ENCODE peak calls at places on chromosomes 16 and 17, in seven cellular contexts. D is breast epithelium; V is body of pancreas; O is lower lobe of right lung; L is BE2C; X is CD8-positive, alpha-beta T cell; S is cardiac muscle cell. J is an unnamed sample. For H3K36me3, the result is how much of the 10 kb centered on the place peaks cover.

GRCh38 chr17:7632492-7632894 is 2.6 kb downstream of the SHBG start:
- DNase-seq in V (peak), L (peak), O (peak), X (no peak), S (peak), D (no peak), J (no peak)

GRCh38 chr16:57191056-57191536 is 5.0 kb downstream of the RSPRY1 start:
- DNase-seq in D (no peak), L (no peak), O (no peak), S (no peak), X (no peak), V (no peak), J (no peak)

GRCh38 chr17:41785876-41786226 is 660 bp downstream of the JUP start:
- DNase-seq in V (peak), L (no peak), S (peak), X (no peak), D (peak), O (peak), J (no peak)

GRCh38 chr16:3971261-3971660 is 90.7 kb upstream of the CREBBP start:
- DNase-seq in L (no peak), X (no peak), D (no peak), S (no peak), O (peak), V (no peak), J (no peak)

GRCh38 chr16:56365552-56365951 is 59.8 kb downstream of the AMFR start:
- DNase-seq in D (no peak), L (no peak), X (no peak), V (no peak), S (no peak), O (no peak), J (no peak)

GRCh38 chr17:66200685-66201092 is 8.8 kb upstream of the CEP112 start:
- DNase-seq in S (peak), O (no peak), L (peak), X (peak), V (peak), D (no peak), J (peak)

GRCh38 chr17:78159575-78160158 is 8.7 kb upstream of the SYNGR2 start:
- DNase-seq in V (no peak), O (no peak), D (no peak), L (no peak), X (no peak), S (no peak), J (no peak)

GRCh38 chr16:30184430-30185140 is 1.2 kb downstream of the CORO1A start:
- DNase-seq in D (no peak), X (peak), L (peak), V (peak), S (no peak), O (peak), J (peak)

GRCh38 chr16:31477220-31478216 is 5.4 kb upstream of the SLC5A2 start:
- DNase-seq in S (peak), V (peak), O (peak), D (peak), L (no peak), X (no peak), J (peak)

GRCh38 chr16:66660422-66661209 is 35.9 kb downstream of the CMTM4 start:
- DNase-seq in X (no peak), D (no peak), O (peak), S (peak), L (peak), V (peak), J (no peak)

GRCh38 chr17:35010093-35010492 is 29.8 kb downstream of the LIG3 start:
- DNase-seq in L (no peak), O (no peak), V (no peak), D (no peak), S (no peak), X (no peak), J (no peak)

GRCh38 chr17:78185981-78186688 is 717 bp downstream of the TK1 start:
- DNase-seq in S (no peak), X (no peak), D (no peak), V (peak), L (no peak), O (peak), J (peak)

GRCh38 chr17:1786708-1787107 is 24.8 kb downstream of the SERPINF1 start:
- DNase-seq in L (no peak), O (peak), X (no peak), V (no peak), D (no peak), S (no peak), J (no peak)

GRCh38 chr17:1783834-1784611 is 22.2 kb downstream of the SERPINF1 start:
- DNase-seq in D (no peak), S (peak), V (peak), X (no peak), L (peak), O (peak), J (peak)

GRCh38 chr17:1785925-1786324 is 24.1 kb downstream of the SERPINF1 start:
- DNase-seq in D (no peak), S (no peak), X (no peak), O (peak), V (no peak), L (no peak), J (no peak)

GRCh38 chr17:1782171-1782567 is 20.3 kb downstream of the SERPINF1 start:
- DNase-seq in L (no peak), V (no peak), D (no peak), O (peak), X (no peak), S (no peak), J (no peak)

DNA sequence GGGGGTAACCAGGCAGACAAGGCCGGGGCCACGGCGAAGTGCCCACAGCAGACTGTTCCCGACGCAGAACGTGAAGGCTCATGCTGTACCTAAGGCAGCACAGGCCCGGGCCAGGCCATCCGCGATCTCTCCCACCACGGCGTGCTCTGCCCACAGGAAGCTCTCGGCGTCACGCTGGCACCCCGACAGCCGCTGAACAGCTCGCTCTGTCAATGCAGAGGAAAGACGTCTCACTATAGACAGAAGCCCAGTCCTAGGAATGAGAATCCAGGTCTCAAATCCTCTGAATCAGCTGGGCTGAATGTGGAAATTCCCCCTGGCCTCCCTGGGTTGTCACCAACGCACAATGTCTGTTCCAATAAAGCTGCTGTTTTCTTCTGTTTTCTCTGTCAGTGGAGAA is 21.4 kb downstream of the SERPINF1 start:
- DNase-seq in L (no peak), X (no peak), O (peak), V (no peak), D (no peak), S (no peak), J (no peak)
- H3K4me3 ChIP-seq in L (no peak), X (no peak), O (peak), V (no peak), D (peak), S (no peak), J (no peak)

GRCh38 chr16:89958068-89958467 is 9.5 kb downstream of the DEF8 start:
- DNase-seq in S (peak), V (peak), O (peak), D (no peak), L (peak), X (no peak), J (no peak)

GRCh38 chr16:89960966-89961365 is 12.4 kb downstream of the DEF8 start:
- DNase-seq in O (no peak), D (no peak), S (no peak), X (no peak), V (peak), L (no peak), J (no peak)

GRCh38 chr16:89956511-89957213 is 8.1 kb downstream of the DEF8 start:
- DNase-seq in O (no peak), D (no peak), X (no peak), L (no peak), S (no peak), V (no peak), J (no peak)

GRCh38 chr16:89957214-89957785 is 8.7 kb downstream of the DEF8 start:
- DNase-seq in S (no peak), O (no peak), D (no peak), X (no peak), V (no peak), L (no peak), J (no peak)

DNA sequence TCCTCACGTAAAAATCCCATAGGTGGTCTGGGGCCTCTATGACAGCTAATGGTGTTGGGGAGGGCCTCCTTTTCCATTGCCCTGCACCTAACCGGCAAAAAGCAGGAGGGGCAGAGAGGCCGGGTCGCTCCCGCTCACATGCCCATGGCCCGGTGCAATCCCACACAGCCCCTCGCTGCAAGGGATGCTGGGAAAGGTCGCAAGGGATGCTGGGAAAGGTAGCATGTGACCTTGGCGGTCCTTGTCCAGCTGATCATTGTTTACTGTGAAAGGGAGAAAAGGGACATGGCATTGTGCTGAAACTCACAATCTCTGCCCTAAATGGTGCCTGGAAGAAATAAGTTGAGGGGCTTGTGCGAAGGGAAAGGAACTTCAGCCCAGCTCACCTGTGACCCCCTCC is 10.0 kb downstream of the DEF8 start:
- DNase-seq in L (no peak), V (no peak), S (no peak), D (no peak), O (no peak), X (no peak), J (no peak)
- H3K36me3 ChIP-seq in L (under half), V (under half), S (under half), D (under half), O (half or more), X (under half), J (under half)

DNA sequence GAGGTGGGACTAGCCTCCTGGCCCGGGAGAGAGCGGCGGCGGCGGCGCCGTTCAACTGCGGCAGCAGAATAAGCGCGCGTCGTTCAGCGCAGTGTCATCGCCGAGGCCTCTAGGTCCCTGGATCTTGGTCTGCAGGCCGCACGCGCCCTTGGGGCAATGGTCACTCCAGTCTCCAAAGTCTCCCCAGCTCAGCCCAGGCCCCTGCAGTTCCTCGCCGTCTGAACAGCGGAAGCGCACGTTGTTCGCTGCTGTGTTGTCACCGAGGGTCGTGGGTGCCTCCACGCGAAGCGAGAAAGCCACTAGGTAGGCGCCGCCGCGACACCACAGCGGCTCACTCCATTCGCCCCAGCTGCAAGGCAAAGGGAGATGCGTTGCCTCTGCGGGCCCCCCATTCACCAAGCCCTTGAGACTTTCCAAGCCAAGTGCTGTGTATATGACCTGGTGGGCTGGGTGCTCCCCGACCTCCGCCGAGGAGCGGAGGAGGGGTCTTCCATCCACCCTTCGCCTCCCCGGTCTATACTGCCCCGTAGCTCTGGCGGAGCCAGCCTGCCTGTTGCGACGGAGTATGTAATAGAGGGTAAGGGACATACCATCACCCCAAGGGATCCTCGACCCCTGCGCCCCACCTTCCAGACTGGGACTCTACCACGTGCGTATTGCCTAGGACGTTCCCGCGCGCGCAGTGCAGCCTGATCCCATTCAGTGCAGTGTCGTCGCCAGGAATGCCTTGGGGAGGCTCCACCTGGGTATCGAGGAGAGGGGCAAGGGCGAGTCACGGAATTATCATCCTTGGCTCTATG is 653 bp downstream of the VMO1 start:
- DNase-seq in X (no peak), S (no peak), D (no peak), V (no peak), L (no peak), O (no peak), J (no peak)
- H3K4me3 ChIP-seq in X (no peak), S (no peak), D (peak), V (no peak), L (no peak), O (peak), J (no peak)

GRCh38 chr17:27621557-27621956 is 9.4 kb upstream of the LGALS9 start:
- DNase-seq in O (no peak), V (no peak), S (no peak), D (no peak), X (no peak), L (no peak), J (no peak)

GRCh38 chr17:27615121-27615520 is 15.9 kb upstream of the LGALS9 start:
- DNase-seq in L (no peak), X (no peak), D (no peak), S (no peak), O (no peak), V (no peak), J (no peak)

GRCh38 chr17:27616414-27616813 is 14.6 kb upstream of the LGALS9 start:
- DNase-seq in O (no peak), V (no peak), S (no peak), D (no peak), X (no peak), L (no peak), J (no peak)

GRCh38 chr17:27620721-27621120 is 10.3 kb upstream of the LGALS9 start:
- DNase-seq in V (no peak), L (no peak), X (no peak), D (no peak), S (no peak), O (no peak), J (peak)

GRCh38 chr17:27618417-27618816 is 12.6 kb upstream of the LGALS9 start:
- DNase-seq in S (no peak), L (no peak), X (no peak), V (no peak), O (peak), D (no peak), J (no peak)
- H3K36me3 ChIP-seq in S (under half), L (under half), X (under half), V (under half), O (half or more), D (under half), J (under half)